ENCODE peak calls at places on chromosomes 6 and 20, in five cellular contexts. M is HCT116, G is H1, W is GM12878, R is K562. A is an unnamed sample.
A peak's percentile ranks its signal among the peaks of the same experiment; 100 is the strongest.

GRCh38 chr20:14334306-14334930 is 3.0 kb downstream of the FLRT3 start:
- DNase-seq in M (no peak), G (peak; percentile 9), W (no peak), R (no peak), A (peak; percentile 48)

GRCh38 chr6:147345902-147346301 is 141.7 kb downstream of the STXBP5 start:
- DNase-seq in M (no peak), G (no peak), W (no peak), R (no peak), A (no peak)

GRCh38 chr6:92043782-92044181 is 1375.6 kb downstream of the EPHA7 start:
- DNase-seq in M (no peak), G (no peak), W (no peak), R (no peak), A (no peak)

GRCh38 chr20:25553819-25554296 is 31.5 kb downstream of the NINL start:
- DNase-seq in M (no peak), G (no peak), W (no peak), R (no peak), A (peak; percentile 62)

GRCh38 chr6:115717472-115717871 is 343.2 kb downstream of the FRK start:
- DNase-seq in M (no peak), G (no peak), W (peak; percentile 15), R (no peak), A (no peak)

GRCh38 chr6:108557494-108558371 is 3.0 kb upstream of the FOXO3 start:
- DNase-seq in M (no peak), G (no peak), W (no peak), R (peak; percentile 83), A (peak; percentile 15)

GRCh38 chr6:170165085-170165484 is 125.8 kb downstream of the DLL1 start:
- DNase-seq in M (no peak), G (no peak), W (no peak), R (no peak), A (no peak)

GRCh38 chr20:48766205-48766604 is 61.6 kb downstream of the PREX1 start:
- DNase-seq in M (no peak), G (no peak), W (no peak), R (no peak), A (no peak)

GRCh38 chr6:157849288-157850017 is 26.4 kb downstream of the SNX9 start:
- DNase-seq in M (no peak), G (no peak), W (no peak), R (no peak), A (no peak)

GRCh38 chr6:153002613-153003293 is at the start of gene MTRF1L:
- DNase-seq in M (peak; percentile 94), G (peak; percentile 96), W (peak; percentile 82), R (peak; percentile 95), A (peak; percentile 99)

GRCh38 chr20:46840054-46840729 is 54.5 kb upstream of the EYA2 start:
- DNase-seq in M (no peak), G (no peak), W (no peak), R (no peak), A (no peak)

GRCh38 chr20:58112017-58112781 is 116.3 kb downstream of the ANKRD60 start:
- DNase-seq in M (no peak), G (no peak), W (peak; percentile 55), R (no peak), A (no peak)

GRCh38 chr6:97095466-97095865 is 170.9 kb downstream of the KLHL32 start:
- DNase-seq in M (no peak), G (no peak), W (no peak), R (no peak), A (no peak)

GRCh38 chr6:149233056-149233715 is 84.3 kb upstream of the TAB2 start:
- DNase-seq in M (peak; percentile 95), G (no peak), W (no peak), R (peak; percentile 40), A (peak; percentile 63)

GRCh38 chr6:107585815-107586435 is 96.0 kb downstream of the SOBP start:
- DNase-seq in M (no peak), G (no peak), W (no peak), R (no peak), A (no peak)

GRCh38 chr20:46031701-46032254 is 2.8 kb downstream of the SLC12A5 start:
- DNase-seq in M (no peak), G (no peak), W (no peak), R (no peak), A (no peak)

GRCh38 chr6:163309491-163310026 is 105.0 kb upstream of the QKI start:
- DNase-seq in M (no peak), G (no peak), W (no peak), R (no peak), A (no peak)

GRCh38 chr20:38617011-38617829 is 15.6 kb downstream of the ARHGAP40 start:
- DNase-seq in M (no peak), G (no peak), W (no peak), R (no peak), A (peak; percentile 33)

GRCh38 chr20:48098099-48098498 is 312.8 kb upstream of the SULF2 start:
- DNase-seq in M (peak; percentile 8), G (no peak), W (no peak), R (peak; percentile 17), A (no peak)

GRCh38 chr6:10014561-10014960 is 400.3 kb downstream of the TFAP2A start:
- DNase-seq in M (no peak), G (no peak), W (no peak), R (no peak), A (no peak)

GRCh38 chr20:53579581-53580375 is 13.9 kb downstream of the ZNF217 start:
- DNase-seq in M (no peak), G (no peak), W (no peak), R (peak; percentile 22), A (peak; percentile 99)
- TF ChIP-seq SRF in M (no peak), G (no peak), W (no peak), R (no peak), A (peak; percentile 17)

GRCh38 chr6:73503027-73503772 is 17.6 kb downstream of the EEF1A1 start:
- DNase-seq in M (no peak), G (no peak), W (no peak), R (no peak), A (no peak)
- TF ChIP-seq SRF in M (no peak), G (no peak), W (no peak), R (no peak), A (no peak)

GRCh38 chr20:51712501-51713212 is 55.5 kb downstream of the ATP9A start:
- DNase-seq in M (peak; percentile 15), G (no peak), W (no peak), R (no peak), A (peak; percentile 55)
- TF ChIP-seq SRF in M (no peak), G (no peak), W (no peak), R (no peak), A (no peak)

GRCh38 chr20:35626386-35627001 is 10.9 kb downstream of the SPAG4 start:
- DNase-seq in M (no peak), G (no peak), W (no peak), R (no peak), A (no peak)

GRCh38 chr20:35630636-35631035 is 15.0 kb downstream of the SPAG4 start:
- DNase-seq in M (no peak), G (no peak), W (no peak), R (no peak), A (no peak)

GRCh38 chr20:35629432-35630145 is 14.0 kb downstream of the SPAG4 start:
- DNase-seq in M (no peak), G (no peak), W (no peak), R (no peak), A (no peak)

GRCh38 chr20:35625584-35626385 is 10.2 kb downstream of the SPAG4 start:
- DNase-seq in M (no peak), G (no peak), W (no peak), R (no peak), A (no peak)

GRCh38 chr20:35627121-35627520 is 11.5 kb downstream of the SPAG4 start:
- DNase-seq in M (no peak), G (no peak), W (no peak), R (no peak), A (no peak)
- TF ChIP-seq SRF in M (no peak), G (no peak), W (no peak), R (no peak), A (no peak)

GRCh38 chr6:37532122-37532521 is 32.4 kb upstream of the CCDC167 start:
- DNase-seq in M (no peak), G (no peak), W (no peak), R (no peak), A (no peak)
- TF ChIP-seq SRF in M (no peak), G (no peak), W (no peak), R (no peak), A (no peak)